ENCODE peak calls at places on chromosomes 1 and 21, in eight cellular contexts. B is cardiac muscle cell, C is PC-3, L is neural progenitor cell, T is left lung, S is suprapubic skin, G is stomach, N is lower lobe of right lung. J is an unnamed sample. For H3K4me1 and H3K27me3, the result is how much of the 10 kb centered on the place peaks cover.

GRCh38 chr1:173269490-173270230 is 62.5 kb upstream of the TNFSF4 start:
- DNase-seq in B (peak), C (peak), L (no peak), T (no peak), S (no peak), G (no peak), N (no peak), J (no peak)

GRCh38 chr1:45477646-45478045 is 13.3 kb downstream of the TESK2 start:
- DNase-seq in B (no peak), C (no peak), L (no peak), T (no peak), S (no peak), G (no peak), N (no peak), J (no peak)

GRCh38 chr1:15709226-15709625 is 25.1 kb downstream of the PLEKHM2 start:
- DNase-seq in B (no peak), C (no peak), L (no peak), T (no peak), S (no peak), G (no peak), N (no peak), J (no peak)

GRCh38 chr21:32099812-32100416 is 178.9 kb downstream of the MIS18A start:
- DNase-seq in B (no peak), C (no peak), L (peak), T (no peak), S (no peak), G (no peak), N (no peak), J (no peak)

GRCh38 chr1:94327001-94327685 is 89.8 kb upstream of the ARHGAP29 start:
- DNase-seq in B (peak), C (peak), L (peak), T (no peak), S (peak), G (peak), N (peak), J (no peak)

GRCh38 chr1:31679091-31679490 is 24.7 kb downstream of the COL16A1 start:
- DNase-seq in B (peak), C (no peak), L (no peak), T (no peak), S (no peak), G (no peak), N (no peak), J (no peak)

GRCh38 chr1:13699936-13700520 is at the start of gene PRDM2:
- DNase-seq in B (peak), C (peak), L (peak), T (peak), S (peak), G (peak), N (peak), J (peak)

GRCh38 chr21:21029159-21029558 is 30.9 kb downstream of the NCAM2 start:
- DNase-seq in B (peak), C (peak), L (no peak), T (no peak), S (no peak), G (no peak), N (no peak), J (no peak)

GRCh38 chr1:60394436-60394835 is 320.9 kb upstream of the C1orf87 start:
- DNase-seq in B (no peak), C (no peak), L (no peak), T (no peak), S (no peak), G (no peak), N (no peak), J (no peak)

GRCh38 chr1:159827549-159827948 is 876 bp downstream of the SLAMF8 start:
- DNase-seq in B (no peak), C (no peak), L (no peak), T (no peak), S (no peak), G (no peak), N (no peak), J (no peak)

GRCh38 chr1:19337289-19337688 is 25.2 kb downstream of the SLC66A1 start:
- DNase-seq in B (no peak), C (peak), L (no peak), T (no peak), S (no peak), G (no peak), N (no peak), J (no peak)

GRCh38 chr21:34073749-34074282 is 438 bp downstream of the MRPS6 start:
- DNase-seq in B (no peak), C (peak), L (peak), T (peak), S (peak), G (peak), N (peak), J (peak)

GRCh38 chr1:6208723-6209660 is 3.1 kb downstream of the RNF207 start:
- DNase-seq in B (peak), C (no peak), L (peak), T (no peak), S (no peak), G (peak), N (peak), J (no peak)

GRCh38 chr1:44460107-44460885 is 55.2 kb downstream of the RNF220 start:
- DNase-seq in B (no peak), C (no peak), L (no peak), T (peak), S (no peak), G (no peak), N (no peak), J (no peak)

GRCh38 chr1:93082313-93082712 is 3.2 kb downstream of the MTF2 start:
- DNase-seq in B (no peak), C (no peak), L (no peak), T (no peak), S (no peak), G (no peak), N (no peak), J (no peak)

GRCh38 chr1:34371829-34372532 is 195.3 kb downstream of the C1orf94 start:
- DNase-seq in B (no peak), C (no peak), L (no peak), T (no peak), S (no peak), G (no peak), N (no peak), J (no peak)

GRCh38 chr1:192151176-192151575 is 7.1 kb upstream of the RGS18 start:
- DNase-seq in B (no peak), C (no peak), L (no peak), T (no peak), S (no peak), G (no peak), N (no peak), J (no peak)

GRCh38 chr1:207026177-207026576 is 6.4 kb downstream of the C1orf116 start:
- DNase-seq in B (no peak), C (peak), L (no peak), T (no peak), S (no peak), G (no peak), N (no peak), J (no peak)

GRCh38 chr1:77016371-77016770 is 149.1 kb downstream of the ST6GALNAC5 start:
- DNase-seq in B (no peak), C (no peak), L (peak), T (no peak), S (no peak), G (no peak), N (no peak), J (no peak)

GRCh38 chr1:70090875-70091274 is 114.5 kb downstream of the LRRC40 start:
- DNase-seq in B (peak), C (peak), L (no peak), T (no peak), S (no peak), G (no peak), N (no peak), J (no peak)

GRCh38 chr21:38984982-38985422 is 179.3 kb downstream of the ETS2 start:
- DNase-seq in B (peak), C (no peak), L (no peak), T (no peak), S (no peak), G (no peak), N (no peak), J (no peak)

GRCh38 chr21:28247454-28248020 is 745.1 kb downstream of the LTN1 start:
- DNase-seq in B (no peak), C (peak), L (no peak), T (no peak), S (no peak), G (no peak), N (no peak), J (no peak)

GRCh38 chr1:111990878-111991760 is 1.7 kb upstream of the KCND3 start:
- DNase-seq in B (peak), C (peak), L (peak), T (peak), S (peak), G (peak), N (peak), J (no peak)

GRCh38 chr1:226730064-226730463 is 9.0 kb downstream of the ITPKB start:
- DNase-seq in B (no peak), C (no peak), L (no peak), T (no peak), S (peak), G (no peak), N (no peak), J (no peak)

GRCh38 chr1:67817319-67817718 is 15.9 kb downstream of the GNG12 start:
- DNase-seq in B (no peak), C (no peak), L (no peak), T (no peak), S (no peak), G (peak), N (no peak), J (no peak)

GRCh38 chr1:160163612-160164011 is 12.2 kb downstream of the ATP1A4 start:
- DNase-seq in B (no peak), C (peak), L (no peak), T (no peak), S (no peak), G (no peak), N (no peak), J (no peak)

GRCh38 chr1:162019006-162019405 is 4.7 kb downstream of the OLFML2B start:
- DNase-seq in B (peak), C (peak), L (no peak), T (no peak), S (no peak), G (no peak), N (no peak), J (no peak)

GRCh38 chr1:76133977-76134376 is 59.4 kb downstream of the ST6GALNAC3 start:
- DNase-seq in B (no peak), C (no peak), L (no peak), T (no peak), S (no peak), G (no peak), N (no peak), J (no peak)

GRCh38 chr1:14217384-14217783 is 381.1 kb upstream of the KAZN start:
- DNase-seq in B (no peak), C (no peak), L (no peak), T (no peak), S (no peak), G (no peak), N (no peak), J (no peak)

GRCh38 chr21:42003051-42003461 is 7.1 kb downstream of the ZBTB21 start:
- DNase-seq in B (no peak), C (peak), L (no peak), T (no peak), S (no peak), G (no peak), N (no peak), J (no peak)

GRCh38 chr1:151165281-151165737 is 393 bp downstream of the LYSMD1 start:
- DNase-seq in B (peak), C (peak), L (peak), T (peak), S (peak), G (no peak), N (no peak), J (no peak)

GRCh38 chr21:17002628-17003027 is 510.2 kb upstream of the CXADR start:
- DNase-seq in B (no peak), C (no peak), L (no peak), T (no peak), S (no peak), G (no peak), N (no peak), J (no peak)

GRCh38 chr1:225644666-225645065 is 8.3 kb downstream of the ENAH start:
- DNase-seq in B (no peak), C (no peak), L (no peak), T (no peak), S (no peak), G (no peak), N (no peak), J (no peak)

GRCh38 chr1:19139711-19140110 is 70.4 kb downstream of the UBR4 start:
- DNase-seq in B (no peak), C (no peak), L (no peak), T (no peak), S (no peak), G (no peak), N (no peak), J (no peak)

GRCh38 chr21:29738730-29739129 is 201.1 kb downstream of the GRIK1 start:
- DNase-seq in B (no peak), C (no peak), L (no peak), T (no peak), S (no peak), G (no peak), N (no peak), J (no peak)

GRCh38 chr21:43911015-43911934 is 46.3 kb downstream of the AGPAT3 start:
- DNase-seq in B (peak), C (no peak), L (no peak), T (peak), S (no peak), G (no peak), N (peak), J (no peak)

GRCh38 chr1:29237906-29238600 is 1.7 kb downstream of the PTPRU start:
- DNase-seq in B (peak), C (peak), L (peak), T (peak), S (peak), G (peak), N (peak), J (no peak)
- H3K27ac ChIP-seq in B (no peak), C (peak), L (no peak), T (peak), S (peak), G (peak), N (peak), J (no peak)

GRCh38 chr1:205675247-205675646 is 5.1 kb downstream of the SLC45A3 start:
- DNase-seq in B (no peak), C (no peak), L (no peak), T (no peak), S (no peak), G (no peak), N (no peak), J (no peak)
- H3K4me1 ChIP-seq in B (under half), C (under half), L (under half), T (under half), S (under half), G (half or more), N (under half), J (under half)

DNA sequence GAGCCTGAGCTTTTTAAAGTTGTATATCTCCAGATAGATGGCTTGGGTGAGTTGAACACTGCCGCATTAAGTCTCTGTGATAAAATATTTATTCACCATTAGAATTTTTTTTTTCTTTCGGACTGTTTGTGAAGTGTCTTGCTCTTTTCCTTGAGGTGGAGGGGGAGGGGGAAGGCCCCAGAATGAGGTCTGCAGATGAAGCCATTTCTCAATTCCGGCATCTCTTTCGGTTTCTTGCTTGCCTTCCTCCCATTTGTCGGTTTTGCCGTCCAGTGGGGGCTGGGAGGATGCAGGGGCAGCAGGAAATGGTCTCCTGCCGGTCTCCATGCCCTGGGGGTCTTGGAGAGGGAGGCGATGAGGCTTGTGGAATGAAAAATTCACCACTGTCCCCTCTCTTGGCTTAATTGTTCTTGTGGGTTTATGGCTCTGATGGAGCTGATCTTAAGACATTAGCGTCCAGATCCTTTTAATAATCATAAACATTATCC is 63.9 kb upstream of the ACTL8 start:
- DNase-seq in B (no peak), C (no peak), L (no peak), T (no peak), S (no peak), G (no peak), N (no peak), J (no peak)
- H3K27me3 ChIP-seq in B (under half), C (under half), L (under half), T (under half), S (under half), G (under half), N (under half), J (under half)

DNA sequence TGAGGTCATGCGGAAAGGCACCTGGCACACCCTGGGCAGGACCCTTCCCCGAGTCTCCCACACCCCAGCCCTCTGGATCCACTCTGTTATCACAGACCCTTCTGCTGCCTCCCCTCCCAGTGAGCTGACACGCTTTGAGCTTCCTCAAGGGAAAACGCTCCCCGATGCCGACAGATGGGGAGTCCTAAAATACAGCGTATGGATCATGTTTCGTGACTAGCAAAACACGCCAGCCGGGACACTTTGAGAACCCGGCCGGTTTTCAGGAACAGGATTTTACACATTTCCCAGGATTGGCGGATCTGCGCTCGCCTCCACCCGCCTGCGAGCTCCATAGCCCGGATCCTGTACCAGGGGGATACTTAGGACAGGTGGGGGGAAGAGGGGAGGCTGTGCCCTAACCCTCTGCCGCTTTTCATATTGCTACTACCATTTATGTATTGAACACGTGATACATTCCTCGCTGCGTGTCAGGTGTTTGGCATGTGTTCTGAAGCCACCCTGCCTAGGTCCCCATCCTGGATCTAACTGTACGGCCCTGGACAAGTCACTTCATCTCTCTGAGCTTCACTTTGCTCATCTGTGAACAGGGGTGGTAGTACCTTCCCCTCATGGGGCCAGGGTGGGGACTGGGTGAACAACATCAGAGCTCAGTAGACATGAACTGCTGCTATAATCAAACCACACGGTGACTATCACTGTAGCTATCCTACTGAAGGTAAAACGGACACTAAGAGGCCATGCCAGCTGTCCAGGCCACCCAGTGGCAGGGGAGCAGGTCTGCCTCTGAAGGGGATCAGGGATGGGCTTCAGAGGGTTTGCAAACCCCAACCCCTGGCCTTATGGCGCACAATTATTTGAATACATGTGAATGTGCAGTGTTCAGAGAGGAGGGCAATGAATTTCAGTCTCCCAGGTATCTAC is 63.2 kb downstream of the SSBP3 start:
- DNase-seq in B (no peak), C (no peak), L (no peak), T (no peak), S (no peak), G (no peak), N (no peak), J (no peak)
- H3K27ac ChIP-seq in B (peak), C (no peak), L (no peak), T (no peak), S (no peak), G (peak), N (no peak), J (no peak)

DNA sequence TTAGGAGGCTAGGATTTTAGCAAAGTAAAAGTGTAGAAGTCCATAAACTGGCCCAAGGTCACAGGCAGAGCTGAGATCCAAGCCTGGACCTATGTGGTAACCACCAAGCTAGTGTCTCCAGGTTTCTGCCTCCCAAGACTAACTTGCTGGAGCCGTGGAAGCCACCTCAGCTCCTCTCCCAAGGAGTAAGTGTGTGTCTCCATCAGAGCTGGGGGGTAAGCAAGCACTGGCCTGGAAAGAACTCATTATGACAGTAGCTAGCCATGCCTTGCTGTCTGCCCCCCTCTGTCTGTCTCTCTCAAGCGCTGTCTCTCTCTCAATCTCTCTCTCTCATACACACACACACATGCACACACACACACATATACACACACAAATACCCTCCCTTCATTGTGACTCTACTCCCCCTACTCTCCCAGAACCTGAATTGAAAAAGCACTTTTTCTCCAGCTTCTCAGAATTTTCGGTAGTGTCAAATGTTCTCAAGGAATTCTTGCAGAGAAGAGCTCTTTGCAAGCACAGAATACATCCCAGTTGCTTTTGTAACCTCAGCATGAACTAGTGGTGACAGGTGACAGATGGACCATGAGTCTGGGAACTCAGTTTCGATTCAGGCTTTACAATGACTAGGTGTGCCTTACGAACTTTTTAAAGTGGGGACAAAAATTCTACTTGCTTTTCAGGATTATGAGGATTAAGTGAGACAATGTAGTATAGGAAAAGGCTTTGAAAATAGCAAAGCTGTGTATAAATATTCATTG is 238.0 kb upstream of the FGGY start:
- DNase-seq in B (no peak), C (no peak), L (no peak), T (no peak), S (no peak), G (no peak), N (no peak), J (no peak)
- H3K4me1 ChIP-seq in B (under half), C (under half), L (under half), T (under half), S (under half), G (half or more), N (under half), J (under half)

GRCh38 chr1:936865-937264 is 13.1 kb downstream of the SAMD11 start:
- DNase-seq in B (no peak), C (no peak), L (no peak), T (no peak), S (no peak), G (no peak), N (no peak), J (no peak)

GRCh38 chr1:935751-936231 is 12.1 kb downstream of the SAMD11 start:
- DNase-seq in B (no peak), C (no peak), L (peak), T (no peak), S (no peak), G (no peak), N (no peak), J (no peak)

GRCh38 chr1:934991-935750 is 11.4 kb downstream of the SAMD11 start:
- DNase-seq in B (no peak), C (no peak), L (no peak), T (no peak), S (no peak), G (no peak), N (no peak), J (no peak)

GRCh38 chr1:937521-937920 is 13.8 kb downstream of the SAMD11 start:
- DNase-seq in B (no peak), C (no peak), L (no peak), T (no peak), S (no peak), G (no peak), N (no peak), J (no peak)

DNA sequence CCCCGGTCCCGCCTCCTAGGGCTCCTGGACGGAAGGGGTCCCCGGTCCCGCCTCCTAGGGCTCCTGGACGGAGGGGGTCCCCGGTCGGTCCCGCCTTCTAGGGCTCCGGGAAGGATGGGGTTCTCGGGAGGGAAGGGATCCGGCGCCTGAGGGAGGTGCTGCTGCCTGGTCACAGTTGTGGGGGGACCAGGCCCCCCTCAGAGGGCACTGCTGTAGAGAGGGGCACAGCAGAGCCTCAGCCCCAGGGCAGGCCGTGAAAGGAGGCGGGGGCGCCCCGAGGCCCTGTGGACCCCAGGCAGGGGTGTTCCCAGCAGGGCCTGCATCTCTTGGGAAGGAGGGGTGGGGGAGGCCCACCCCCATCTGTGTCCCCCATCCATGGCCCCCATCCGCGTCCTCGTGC is 12.6 kb downstream of the SAMD11 start:
- DNase-seq in B (no peak), C (no peak), L (no peak), T (no peak), S (no peak), G (no peak), N (no peak), J (no peak)
- H3K27me3 ChIP-seq in B (under half), C (under half), L (half or more), T (under half), S (half or more), G (under half), N (half or more), J (under half)

GRCh38 chr1:86156571-86157455 is at the start of gene COL24A1:
- DNase-seq in B (peak), C (peak), L (peak), T (peak), S (peak), G (no peak), N (peak), J (no peak)
- H3K27ac ChIP-seq in B (no peak), C (no peak), L (no peak), T (no peak), S (no peak), G (peak), N (no peak), J (no peak)